ENCODE peak calls at places on chromosomes 6 and 20, in seven cellular contexts. W is NCI-H1092 treated with DMSO at 0.1 percent for 48 hours; O is PC-3; D is astrocyte of the hippocampus; B is activated CD4-positive, alpha-beta T cell treated with anti-CD3 and anti-CD28 coated beads, Interleukin-2, amount 10 ng/mL, durations not matched to agents 7 days and 5 days; N is non-pigmented ciliary epithelial cell; S is stimulated activated CD4-positive, alpha-beta T cell treated with anti-CD3 and anti-CD28 coated beads, Interleukin-12 subunit alpha, Interleukin-12 subunit beta, amount 100 ng/mL, for 48 hours. J is an unnamed sample.

GRCh38 chr6:146593978-146594377 is 4.8 kb upstream of the ADGB start:
- DNase-seq in W (no peak), O (no peak), D (no peak), B (no peak), N (no peak), S (no peak), J (no peak)

GRCh38 chr20:8749101-8749500 is 319.8 kb upstream of the PLCB4 start:
- DNase-seq in W (no peak), O (no peak), D (peak), B (no peak), N (no peak), S (no peak), J (no peak)

GRCh38 chr6:2578729-2579128 is 172.0 kb downstream of the MYLK4 start:
- DNase-seq in W (no peak), O (peak), D (peak), B (no peak), N (no peak), S (no peak), J (no peak)

GRCh38 chr20:51510961-51511360 is 31.6 kb downstream of the NFATC2 start:
- DNase-seq in W (no peak), O (no peak), D (no peak), B (no peak), N (no peak), S (no peak), J (no peak)

GRCh38 chr6:28203201-28203600 is 21.9 kb upstream of the ZSCAN9 start:
- DNase-seq in W (no peak), O (no peak), D (no peak), B (no peak), N (no peak), S (no peak), J (no peak)

GRCh38 chr6:54191460-54191859 is 80.2 kb downstream of the MLIP start:
- DNase-seq in W (no peak), O (peak), D (peak), B (no peak), N (no peak), S (no peak), J (no peak)

GRCh38 chr6:105077592-105078463 is 102.0 kb downstream of the POPDC3 start:
- DNase-seq in W (peak), O (peak), D (peak), B (peak), N (peak), S (no peak), J (peak)

GRCh38 chr20:6944292-6944691 is 176.8 kb downstream of the BMP2 start:
- DNase-seq in W (no peak), O (no peak), D (no peak), B (no peak), N (no peak), S (no peak), J (no peak)

GRCh38 chr6:139722540-139722939 is 348.1 kb upstream of the CITED2 start:
- DNase-seq in W (no peak), O (no peak), D (no peak), B (no peak), N (no peak), S (no peak), J (no peak)

GRCh38 chr20:50545123-50545522 is 34.9 kb downstream of the PTPN1 start:
- DNase-seq in W (no peak), O (no peak), D (peak), B (no peak), N (no peak), S (no peak), J (no peak)

GRCh38 chr6:21808551-21809181 is 215.1 kb downstream of the SOX4 start:
- DNase-seq in W (peak), O (no peak), D (peak), B (no peak), N (no peak), S (no peak), J (no peak)

GRCh38 chr20:31987744-31988143 is 19.8 kb downstream of the XKR7 start:
- DNase-seq in W (no peak), O (peak), D (peak), B (no peak), N (no peak), S (no peak), J (no peak)

GRCh38 chr6:47254906-47255305 is 54.8 kb downstream of the TNFRSF21 start:
- DNase-seq in W (no peak), O (peak), D (no peak), B (no peak), N (no peak), S (no peak), J (no peak)

GRCh38 chr6:132614554-132614953 is 9.5 kb downstream of the TAAR2 start:
- DNase-seq in W (no peak), O (peak), D (no peak), B (no peak), N (no peak), S (no peak), J (peak)

GRCh38 chr6:38413097-38413800 is 226.5 kb downstream of the BTBD9 start:
- DNase-seq in W (no peak), O (no peak), D (no peak), B (no peak), N (no peak), S (no peak), J (no peak)

GRCh38 chr20:57400262-57400701 is 9.1 kb downstream of the RBM38 start:
- DNase-seq in W (no peak), O (no peak), D (no peak), B (no peak), N (no peak), S (no peak), J (peak)

GRCh38 chr6:170124836-170125235 is 166.0 kb downstream of the DLL1 start:
- DNase-seq in W (no peak), O (peak), D (no peak), B (no peak), N (no peak), S (no peak), J (no peak)

GRCh38 chr20:1721687-1722512 is 64.3 kb upstream of the SIRPG start:
- DNase-seq in W (no peak), O (peak), D (no peak), B (no peak), N (no peak), S (no peak), J (peak)

GRCh38 chr20:17138237-17138636 is 88.6 kb upstream of the PCSK2 start:
- DNase-seq in W (no peak), O (no peak), D (no peak), B (no peak), N (no peak), S (no peak), J (no peak)

GRCh38 chr20:49447364-49447763 is 35.1 kb downstream of the KCNB1 start:
- DNase-seq in W (no peak), O (no peak), D (no peak), B (no peak), N (no peak), S (no peak), J (no peak)

GRCh38 chr20:3115190-3116107 is 30.9 kb upstream of the AVP start:
- DNase-seq in W (peak), O (peak), D (peak), B (peak), N (peak), S (no peak), J (peak)

GRCh38 chr6:108948252-108948651 is 100.0 kb downstream of the ARMC2 start:
- DNase-seq in W (no peak), O (no peak), D (peak), B (no peak), N (no peak), S (no peak), J (no peak)

GRCh38 chr6:85677243-85677956 is 34.7 kb upstream of the SYNCRIP start:
- DNase-seq in W (peak), O (no peak), D (peak), B (no peak), N (no peak), S (no peak), J (no peak)

GRCh38 chr6:85669735-85670194 is 27.1 kb upstream of the SYNCRIP start:
- DNase-seq in W (no peak), O (peak), D (no peak), B (peak), N (no peak), S (peak), J (peak)

GRCh38 chr6:5416250-5416649 is 154.9 kb downstream of the FARS2 start:
- DNase-seq in W (no peak), O (no peak), D (no peak), B (no peak), N (no peak), S (no peak), J (no peak)

GRCh38 chr6:6131492-6132109 is 124.9 kb upstream of the NRN1 start:
- DNase-seq in W (no peak), O (peak), D (no peak), B (peak), N (no peak), S (no peak), J (peak)

GRCh38 chr6:95227301-95227700 is 350.0 kb upstream of the MANEA start:
- DNase-seq in W (peak), O (no peak), D (peak), B (no peak), N (no peak), S (no peak), J (no peak)

J was measured in MM.1S.